ENCODE peak calls at places on chromosomes 16 and 17, in seven cellular contexts. L is stomach, U is glutamatergic neuron, M is fibroblast of pulmonary artery, P is WTC11, V is heart right ventricle, X is B cell. H is an unnamed sample.

GRCh38 chr17:48047113-48047740 is 932 bp upstream of the NFE2L1 start:
- DNase-seq in L (no peak), U (no peak), M (no peak), P (no peak), V (no peak), X (no peak), H (no peak)

GRCh38 chr17:72514888-72515287 is 394.1 kb downstream of the SOX9 start:
- DNase-seq in L (no peak), U (no peak), M (peak; percentile 81), P (no peak), V (peak; percentile 25), X (no peak), H (no peak)

GRCh38 chr17:61317779-61318178 is 81.9 kb upstream of the TBX2 start:
- DNase-seq in L (no peak), U (no peak), M (no peak), P (peak; percentile 24), V (no peak), X (no peak), H (no peak)

GRCh38 chr16:3578610-3579551 is 1.7 kb upstream of the NLRC3 start:
- DNase-seq in L (peak; percentile 45), U (no peak), M (no peak), P (no peak), V (no peak), X (peak; percentile 57), H (peak; percentile 80)

GRCh38 chr16:27326738-27327585 is 13.2 kb downstream of the IL4R start:
- DNase-seq in L (peak; percentile 71), U (peak; percentile 47), M (peak; percentile 96), P (peak; percentile 88), V (peak; percentile 63), X (no peak), H (no peak)

GRCh38 chr17:62705116-62705515 is 77.6 kb downstream of the MRC2 start:
- DNase-seq in L (peak; percentile 34), U (no peak), M (no peak), P (no peak), V (no peak), X (no peak), H (no peak)

GRCh38 chr16:70490261-70490660 is 33.1 kb downstream of the COG4 start:
- DNase-seq in L (no peak), U (no peak), M (no peak), P (no peak), V (no peak), X (no peak), H (no peak)

GRCh38 chr17:65013613-65014391 is 42.7 kb downstream of the GNA13 start:
- DNase-seq in L (no peak), U (no peak), M (peak; percentile 84), P (no peak), V (no peak), X (no peak), H (peak; percentile 25)

GRCh38 chr17:3157218-3157617 is 29.9 kb upstream of the OR1G1 start:
- DNase-seq in L (no peak), U (no peak), M (no peak), P (no peak), V (no peak), X (peak; percentile 33), H (no peak)

GRCh38 chr17:71764507-71764906 is 356.3 kb upstream of the SOX9 start:
- DNase-seq in L (no peak), U (peak; percentile 45), M (peak; percentile 2), P (peak; percentile 72), V (no peak), X (no peak), H (peak; percentile 2)

GRCh38 chr16:87203060-87203656 is 114.0 kb downstream of the C16orf95 start:
- DNase-seq in L (peak; percentile 54), U (peak; percentile 86), M (peak; percentile 80), P (peak; percentile 86), V (peak; percentile 67), X (peak; percentile 38), H (peak; percentile 80)

GRCh38 chr17:28726396-28726911 is 421 bp upstream of the TLCD1 start:
- DNase-seq in L (peak; percentile 69), U (peak; percentile 67), M (peak; percentile 41), P (peak; percentile 74), V (no peak), X (peak; percentile 81), H (no peak)

GRCh38 chr16:87333581-87334331 is 16.6 kb upstream of the C16orf95 start:
- DNase-seq in L (no peak), U (no peak), M (no peak), P (no peak), V (peak; percentile 10), X (no peak), H (no peak)

DNA sequence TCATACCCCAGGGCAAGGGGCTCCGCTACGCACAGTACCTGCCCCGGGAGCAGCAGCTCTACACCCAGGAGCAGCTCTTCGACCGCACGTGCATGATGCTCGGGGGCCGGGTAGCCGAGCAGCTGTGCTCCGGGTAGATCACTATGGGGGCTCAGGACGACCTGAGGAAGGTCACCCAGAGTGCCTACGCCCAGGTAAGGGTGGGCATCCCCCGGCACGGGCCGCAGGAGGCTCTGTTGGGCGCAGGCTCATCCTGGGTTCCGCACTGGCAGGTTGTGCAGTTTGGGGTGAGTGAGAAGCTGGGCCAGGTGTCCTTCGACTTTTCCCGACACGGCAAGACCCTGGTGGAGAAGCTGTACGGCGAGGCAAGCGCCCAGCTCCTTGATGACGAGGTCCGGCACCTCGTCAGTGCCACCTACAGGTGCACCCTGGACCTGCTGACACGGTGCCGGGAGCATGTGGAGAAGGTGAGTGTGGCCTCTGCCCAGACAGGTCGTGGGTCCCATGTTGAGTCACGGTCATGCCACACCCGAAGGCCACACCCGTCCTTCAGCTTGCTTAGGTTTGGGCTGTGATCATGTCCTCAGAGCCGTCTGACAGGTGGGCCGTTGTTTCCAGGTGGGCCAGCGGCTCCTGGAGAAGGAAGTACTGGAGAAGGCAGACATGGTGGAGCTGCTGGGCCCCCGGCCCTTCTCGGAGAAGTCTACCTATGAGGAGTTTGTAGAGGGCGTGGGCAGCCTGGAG is 19.3 kb downstream of the DBNDD1 start:
- DNase-seq in L (no peak), U (no peak), M (no peak), P (no peak), V (no peak), X (no peak), H (no peak)
- TF ChIP-seq CTCF in L (no peak), U (no peak), M (no peak), P (no peak), V (no peak), X (no peak), H (no peak)

DNA sequence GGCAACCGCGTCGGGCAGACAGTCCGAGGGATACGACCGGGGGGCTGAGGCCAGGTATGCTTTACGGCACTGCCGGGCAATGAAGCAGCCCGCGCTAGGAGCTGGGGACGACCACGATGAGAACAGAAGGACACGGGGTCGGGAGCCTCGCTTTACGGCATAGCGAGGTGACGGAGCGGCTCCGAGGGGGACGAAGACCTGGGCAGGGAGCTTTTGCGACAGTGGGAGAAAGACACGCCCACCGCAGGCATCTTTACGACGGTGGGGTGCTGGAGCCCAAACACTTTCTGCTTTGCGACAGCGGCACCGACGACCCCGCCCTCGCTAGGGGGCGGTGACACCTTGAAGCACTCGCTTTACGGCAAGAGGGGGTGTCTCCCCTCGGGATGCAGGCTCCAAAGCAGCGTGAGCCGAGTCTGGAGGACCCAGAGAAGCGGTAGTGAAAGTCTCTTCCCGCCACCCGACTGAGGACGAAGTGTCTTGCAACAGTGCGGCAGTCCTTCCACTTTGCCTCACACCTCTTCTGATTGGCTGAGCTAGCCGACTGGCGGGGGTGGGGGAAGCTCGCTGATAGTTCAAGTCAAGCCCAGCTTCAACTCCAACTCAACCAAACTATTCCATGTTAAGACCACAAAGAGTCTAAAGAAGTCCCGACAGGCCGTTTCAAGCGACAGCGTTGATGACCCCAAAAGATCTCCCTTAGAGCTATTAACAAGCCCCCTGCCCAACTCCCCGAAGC is 394 bp upstream of the NEURL4 start:
- DNase-seq in L (peak; percentile 98), U (peak; percentile 96), M (peak; percentile 99), P (peak; percentile 98), V (peak; percentile 98), X (peak; percentile 97), H (peak; percentile 97)
- TF ChIP-seq CTCF in L (no peak), U (no peak), M (no peak), P (no peak), V (no peak), X (no peak), H (no peak)

DNA sequence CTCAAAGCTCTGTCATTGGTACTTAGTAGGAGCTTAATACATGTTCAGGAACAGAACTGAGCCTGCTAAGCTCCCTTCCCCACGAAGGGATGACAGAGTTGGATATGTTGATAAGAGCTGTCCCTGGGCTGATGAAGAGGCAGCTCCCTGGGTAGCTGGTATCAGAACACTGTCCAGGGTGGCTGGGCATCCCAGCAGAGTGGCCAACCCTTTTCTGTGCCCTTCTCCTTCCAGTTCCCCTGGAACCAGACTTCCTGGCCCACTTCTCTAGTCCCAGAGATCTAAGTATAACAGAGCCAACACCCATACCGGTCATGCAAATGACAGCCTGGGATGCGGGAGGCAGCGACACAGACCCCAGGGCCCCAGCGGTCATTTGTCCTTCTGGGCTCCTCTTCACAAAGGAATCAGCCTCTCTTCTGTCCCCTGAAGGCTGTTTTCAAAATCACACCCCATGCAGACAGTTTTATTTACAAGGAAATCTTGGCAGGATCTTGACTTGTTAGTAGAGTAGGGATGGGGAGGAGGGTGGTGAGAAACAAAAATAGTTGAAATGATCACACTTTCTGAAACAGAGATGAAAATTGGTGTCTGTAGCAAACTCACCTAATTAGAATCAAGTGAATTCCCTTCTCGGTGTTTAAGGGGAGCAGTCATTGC is 1.4 kb upstream of the RHBDL3 start:
- DNase-seq in L (no peak), U (peak; percentile 54), M (no peak), P (no peak), V (no peak), X (no peak), H (no peak)
- TF ChIP-seq CTCF in L (no peak), U (peak; percentile 42), M (peak; percentile 10), P (no peak), V (no peak), X (no peak), H (no peak)

GRCh38 chr16:71723537-71724319 is 773 bp downstream of the PHLPP2 start:
- DNase-seq in L (peak; percentile 85), U (peak; percentile 81), M (peak; percentile 56), P (peak; percentile 74), V (peak; percentile 85), X (peak; percentile 91), H (peak; percentile 97)
- TF ChIP-seq CTCF in L (no peak), U (no peak), M (no peak), P (no peak), V (no peak), X (peak; percentile 18), H (no peak)

DNA sequence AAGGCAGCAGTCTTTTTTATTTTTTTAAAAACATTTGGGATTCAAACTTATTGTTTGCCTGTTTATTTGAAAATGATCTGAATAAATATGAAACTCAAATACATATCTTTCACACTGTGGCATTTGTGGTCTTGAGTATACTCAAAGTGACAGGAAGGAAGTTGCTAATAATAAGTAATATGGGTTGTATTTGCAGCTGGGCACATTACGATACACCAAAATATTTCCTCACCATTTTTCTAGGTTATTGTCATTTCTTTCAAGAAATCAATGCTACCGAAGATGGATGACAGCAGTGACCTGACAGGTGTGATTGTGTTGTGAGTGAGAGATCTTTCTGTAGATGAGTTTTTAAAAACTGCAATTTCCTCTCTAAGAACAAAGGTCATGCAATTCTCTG is 665.7 kb downstream of the CDH8 start:
- DNase-seq in L (no peak), U (no peak), M (no peak), P (no peak), V (no peak), X (no peak), H (no peak)
- TF ChIP-seq CTCF in L (no peak), U (no peak), M (no peak), P (no peak), V (no peak), X (no peak), H (no peak)

GRCh38 chr17:15048381-15048780 is 216.7 kb downstream of the PMP22 start:
- DNase-seq in L (no peak), U (no peak), M (no peak), P (no peak), V (no peak), X (no peak), H (no peak)
- TF ChIP-seq CTCF in L (no peak), U (no peak), M (no peak), P (no peak), V (no peak), X (no peak), H (no peak)